ENCODE peak calls at places on chromosomes 16 and 17, in five cellular contexts. O is colonic mucosa, E is HEK293T, B is adrenal gland, S is dermis microvascular lymphatic vessel endothelial cell. F is an unnamed sample.
A peak's percentile ranks its signal among the peaks of the same experiment; 100 is the strongest.

GRCh38 chr17:50290074-50290702 is 15.9 kb downstream of the TMEM92 start:
- DNase-seq in B (peak; percentile 79), S (no peak), E (no peak), O (peak; percentile 82), F (peak; percentile 77)

GRCh38 chr16:72894291-72895151 is 153.4 kb downstream of the ZFHX3 start:
- DNase-seq in O (no peak), E (no peak), S (no peak), B (no peak), F (no peak)

GRCh38 chr17:81831957-81832607 is 1.0 kb downstream of the MCRIP1 start:
- DNase-seq in B (no peak), E (no peak), S (no peak), O (no peak), F (no peak)

GRCh38 chr16:57548424-57548823 is 6.0 kb downstream of the ADGRG5 start:
- DNase-seq in O (peak; percentile 1), B (no peak), S (no peak), E (no peak), F (no peak)

GRCh38 chr17:4142107-4142900 is 526 bp downstream of the ZZEF1 start:
- DNase-seq in S (no peak), E (peak; percentile 44), O (peak; percentile 46), B (peak; percentile 55), F (no peak)

GRCh38 chr17:33396818-33397217 is 103.7 kb upstream of the ASIC2 start:
- DNase-seq in B (no peak), E (no peak), O (no peak), S (no peak), F (no peak)

GRCh38 chr16:8727857-8728618 is 53.6 kb downstream of the ABAT start:
- DNase-seq in S (no peak), E (no peak), O (no peak), B (no peak), F (no peak)

GRCh38 chr16:1731603-1732002 is 25.6 kb downstream of the MAPK8IP3 start:
- DNase-seq in B (no peak), S (no peak), E (no peak), O (no peak), F (no peak)

GRCh38 chr17:56808503-56808902 is 25.2 kb downstream of the C17orf67 start:
- DNase-seq in S (no peak), O (no peak), B (no peak), E (no peak), F (no peak)

GRCh38 chr16:24610421-24610765 is 71.0 kb downstream of the RBBP6 start:
- DNase-seq in E (no peak), O (no peak), S (no peak), B (peak; percentile 10), F (peak; percentile 12)

GRCh38 chr16:23835390-23836077 is at the start of gene PRKCB:
- DNase-seq in O (peak; percentile 80), E (peak; percentile 96), S (no peak), B (peak; percentile 37), F (peak; percentile 75)

GRCh38 chr16:82341146-82341669 is 171.2 kb upstream of the MPHOSPH6 start:
- DNase-seq in O (no peak), B (no peak), E (no peak), S (no peak), F (no peak)

GRCh38 chr16:535446-536405 is 8.2 kb downstream of the CAPN15 start:
- DNase-seq in S (no peak), E (no peak), B (peak; percentile 73), O (peak; percentile 87), F (peak; percentile 65)

F was measured in mucosa of gallbladder.